ENCODE peak calls at places on chromosome 10, in five cellular contexts. One of them, this sample, is unnamed. For H3K4me1, the result is how much of the 10 kb centered on the place peaks cover.

GRCh38 chr10:130171196-130171595 is 35.0 kb downstream of the GLRX3 start:
- DNase-seq in HepG2: no peak
- DNase-seq in prostate gland: no peak
- DNase-seq in mammary epithelial cell: no peak
- DNase-seq in A549: no peak
- DNase-seq in this sample: no peak

GRCh38 chr10:5509691-5510090 is 10.3 kb upstream of the CALML5 start:
- DNase-seq in HepG2: no peak
- DNase-seq in prostate gland: no peak
- DNase-seq in mammary epithelial cell: no peak
- DNase-seq in A549: no peak
- DNase-seq in this sample: no peak

GRCh38 chr10:87724789-87725188 is 65.1 kb downstream of the PAPSS2 start:
- DNase-seq in HepG2: no peak
- DNase-seq in prostate gland: no peak
- DNase-seq in mammary epithelial cell: no peak
- DNase-seq in A549: no peak
- DNase-seq in this sample: no peak

GRCh38 chr10:132958886-132959295 is 16.5 kb upstream of the CFAP46 start:
- DNase-seq in HepG2: no peak
- DNase-seq in prostate gland: no peak
- DNase-seq in mammary epithelial cell: no peak
- DNase-seq in A549: no peak
- DNase-seq in this sample: peak

GRCh38 chr10:59433720-59434428 is 71.5 kb upstream of the FAM13C start:
- DNase-seq in HepG2: no peak
- DNase-seq in prostate gland: no peak
- DNase-seq in mammary epithelial cell: peak
- DNase-seq in A549: no peak
- DNase-seq in this sample: no peak

GRCh38 chr10:33858326-33858725 is 523.9 kb upstream of the NRP1 start:
- DNase-seq in HepG2: no peak
- DNase-seq in prostate gland: no peak
- DNase-seq in mammary epithelial cell: no peak
- DNase-seq in A549: no peak
- DNase-seq in this sample: no peak

GRCh38 chr10:124728830-124729661 is 15.1 kb downstream of the FAM53B start:
- DNase-seq in HepG2: no peak
- DNase-seq in prostate gland: no peak
- DNase-seq in mammary epithelial cell: no peak
- DNase-seq in A549: no peak
- DNase-seq in this sample: no peak

GRCh38 chr10:33321516-33321915 is 13.0 kb downstream of the NRP1 start:
- DNase-seq in HepG2: no peak
- DNase-seq in prostate gland: no peak
- DNase-seq in mammary epithelial cell: no peak
- DNase-seq in A549: no peak
- DNase-seq in this sample: no peak

GRCh38 chr10:67262675-67263074 is 336.8 kb downstream of the LRRTM3 start:
- DNase-seq in HepG2: no peak
- DNase-seq in prostate gland: no peak
- DNase-seq in mammary epithelial cell: no peak
- DNase-seq in A549: no peak
- DNase-seq in this sample: no peak

GRCh38 chr10:82609845-82610244 is 734.9 kb downstream of the NRG3 start:
- DNase-seq in HepG2: no peak
- DNase-seq in prostate gland: no peak
- DNase-seq in mammary epithelial cell: no peak
- DNase-seq in A549: no peak
- DNase-seq in this sample: no peak

GRCh38 chr10:43978936-43979335 is 330.3 kb upstream of the ZNF32 start:
- DNase-seq in HepG2: no peak
- DNase-seq in prostate gland: no peak
- DNase-seq in mammary epithelial cell: no peak
- DNase-seq in A549: no peak
- DNase-seq in this sample: no peak

GRCh38 chr10:71726673-71727428 is 7.3 kb upstream of the C10orf105 start:
- DNase-seq in HepG2: no peak
- DNase-seq in prostate gland: no peak
- DNase-seq in mammary epithelial cell: no peak
- DNase-seq in A549: no peak
- DNase-seq in this sample: no peak

GRCh38 chr10:33026422-33026821 is 68.4 kb upstream of the ITGB1 start:
- DNase-seq in HepG2: no peak
- DNase-seq in prostate gland: no peak
- DNase-seq in mammary epithelial cell: no peak
- DNase-seq in A549: no peak
- DNase-seq in this sample: no peak

GRCh38 chr10:67657775-67658174 is 38.2 kb downstream of the CTNNA3 start:
- DNase-seq in HepG2: no peak
- DNase-seq in prostate gland: no peak
- DNase-seq in mammary epithelial cell: no peak
- DNase-seq in A549: no peak
- DNase-seq in this sample: no peak

GRCh38 chr10:99431190-99431549 is 746 bp upstream of the GOT1 start:
- DNase-seq in HepG2: no peak
- DNase-seq in prostate gland: peak
- DNase-seq in mammary epithelial cell: peak
- DNase-seq in A549: peak
- DNase-seq in this sample: peak

GRCh38 chr10:70578371-70578947 is 24.1 kb downstream of the PRF1 start:
- DNase-seq in HepG2: peak
- DNase-seq in prostate gland: no peak
- DNase-seq in mammary epithelial cell: peak
- DNase-seq in A549: no peak
- DNase-seq in this sample: no peak

GRCh38 chr10:121833387-121833786 is 94.4 kb downstream of the ATE1 start:
- DNase-seq in HepG2: no peak
- DNase-seq in prostate gland: no peak
- DNase-seq in mammary epithelial cell: no peak
- DNase-seq in A549: no peak
- DNase-seq in this sample: no peak

GRCh38 chr10:69460576-69461242 is 9.4 kb downstream of the TSPAN15 start:
- DNase-seq in HepG2: no peak
- DNase-seq in prostate gland: no peak
- DNase-seq in mammary epithelial cell: no peak
- DNase-seq in A549: no peak
- DNase-seq in this sample: no peak

GRCh38 chr10:43197834-43198681 is 59.8 kb downstream of the CSGALNACT2 start:
- DNase-seq in HepG2: peak
- DNase-seq in prostate gland: no peak
- DNase-seq in mammary epithelial cell: no peak
- DNase-seq in A549: peak
- DNase-seq in this sample: peak

GRCh38 chr10:117757121-117757795 is 214.7 kb downstream of the EMX2 start:
- DNase-seq in HepG2: no peak
- DNase-seq in prostate gland: no peak
- DNase-seq in mammary epithelial cell: no peak
- DNase-seq in A549: no peak
- DNase-seq in this sample: no peak

GRCh38 chr10:86172296-86172695 is 194.3 kb downstream of the GRID1 start:
- DNase-seq in HepG2: no peak
- DNase-seq in prostate gland: no peak
- DNase-seq in mammary epithelial cell: no peak
- DNase-seq in A549: no peak
- DNase-seq in this sample: no peak

GRCh38 chr10:69089638-69090599 is 2.0 kb downstream of the SRGN start:
- DNase-seq in HepG2: no peak
- DNase-seq in prostate gland: no peak
- DNase-seq in mammary epithelial cell: no peak
- DNase-seq in A549: no peak
- DNase-seq in this sample: peak

GRCh38 chr10:130025811-130026510 is 61.9 kb upstream of the EBF3 start:
- DNase-seq in HepG2: no peak
- DNase-seq in prostate gland: no peak
- DNase-seq in mammary epithelial cell: no peak
- DNase-seq in A549: no peak
- DNase-seq in this sample: no peak

GRCh38 chr10:15344876-15345285 is 26.2 kb downstream of the FAM171A1 start:
- DNase-seq in HepG2: peak
- DNase-seq in prostate gland: peak
- DNase-seq in mammary epithelial cell: peak
- DNase-seq in A549: peak
- DNase-seq in this sample: no peak

GRCh38 chr10:126798649-126799048 is 106.6 kb upstream of the DOCK1 start:
- DNase-seq in HepG2: no peak
- DNase-seq in prostate gland: no peak
- DNase-seq in mammary epithelial cell: no peak
- DNase-seq in A549: peak
- DNase-seq in this sample: no peak

GRCh38 chr10:126803394-126803793 is 101.8 kb upstream of the DOCK1 start:
- DNase-seq in HepG2: no peak
- DNase-seq in prostate gland: no peak
- DNase-seq in mammary epithelial cell: no peak
- DNase-seq in A549: no peak
- DNase-seq in this sample: no peak

DNA sequence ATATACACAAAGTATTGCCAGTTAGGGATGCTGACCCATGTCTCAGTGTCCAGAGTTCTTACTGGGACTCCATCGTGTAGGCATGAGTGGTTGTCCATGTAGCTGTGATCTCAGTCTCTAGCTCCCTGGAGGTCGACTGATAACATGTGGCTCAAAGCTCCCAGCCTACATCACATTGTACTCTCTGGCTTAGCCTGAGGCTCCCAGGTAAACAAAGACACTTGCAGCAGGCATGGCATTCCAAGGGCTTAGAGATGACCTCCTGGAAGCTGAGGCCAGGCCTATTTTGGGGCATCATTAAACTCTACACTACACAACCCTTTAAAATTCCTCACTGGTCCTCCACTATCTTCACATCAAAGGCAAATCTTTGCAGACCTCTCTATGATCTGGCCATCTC is 100.8 kb upstream of the DOCK1 start:
- DNase-seq in HepG2: no peak
- DNase-seq in prostate gland: no peak
- DNase-seq in mammary epithelial cell: no peak
- DNase-seq in A549: no peak
- DNase-seq in this sample: no peak
- TF ChIP-seq CTCF in HepG2: no peak
- TF ChIP-seq CTCF in prostate gland: no peak
- TF ChIP-seq CTCF in mammary epithelial cell: no peak
- TF ChIP-seq CTCF in A549: no peak
- TF ChIP-seq CTCF in this sample: no peak

GRCh38 chr10:74035324-74035723 is 37.4 kb downstream of the VCL start:
- DNase-seq in HepG2: no peak
- DNase-seq in prostate gland: no peak
- DNase-seq in mammary epithelial cell: no peak
- DNase-seq in A549: no peak
- DNase-seq in this sample: no peak
- H3K4me1 ChIP-seq in HepG2: under half
- H3K4me1 ChIP-seq in prostate gland: under half
- H3K4me1 ChIP-seq in mammary epithelial cell: under half
- H3K4me1 ChIP-seq in A549: half or more
- H3K4me1 ChIP-seq in this sample: half or more

DNA sequence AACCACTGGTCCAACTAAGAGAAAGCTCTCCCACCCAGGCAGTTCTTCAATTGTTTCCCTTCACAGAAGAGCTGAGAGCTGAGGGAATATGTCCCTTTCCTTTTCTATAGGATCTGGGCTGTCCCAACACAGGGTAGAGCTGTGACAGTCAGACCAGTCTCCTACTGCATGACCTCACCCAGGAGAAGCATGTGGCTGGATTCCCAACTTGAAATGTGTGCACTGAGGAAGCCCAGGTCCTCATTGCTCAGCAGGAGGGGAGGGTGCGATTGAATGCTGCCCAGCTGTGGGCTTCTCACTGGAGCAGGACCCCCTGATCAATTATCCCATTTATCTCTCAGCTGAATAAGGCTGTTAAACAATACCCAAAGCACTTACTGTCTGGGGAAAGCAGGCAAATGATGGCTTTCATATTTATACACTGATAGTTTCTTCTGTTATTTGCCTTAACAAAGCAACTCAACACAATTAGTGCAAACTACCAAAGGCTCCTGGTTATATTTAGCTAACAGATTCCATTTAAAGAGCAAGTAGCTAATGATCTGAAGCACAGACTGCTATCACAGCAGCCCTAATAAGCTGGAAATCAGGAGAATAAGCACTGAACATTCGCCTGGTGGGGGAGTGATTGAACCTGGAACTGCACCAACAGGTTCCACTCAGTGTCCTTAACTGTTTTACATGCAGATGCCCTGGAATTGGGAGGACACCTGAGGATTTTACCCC is 508.8 kb downstream of the CCSER2 start:
- DNase-seq in HepG2: no peak
- DNase-seq in prostate gland: no peak
- DNase-seq in mammary epithelial cell: no peak
- DNase-seq in A549: no peak
- DNase-seq in this sample: no peak
- H3K27ac ChIP-seq in HepG2: no peak
- H3K27ac ChIP-seq in prostate gland: no peak
- H3K27ac ChIP-seq in mammary epithelial cell: no peak
- H3K27ac ChIP-seq in A549: no peak
- H3K27ac ChIP-seq in this sample: no peak

GRCh38 chr10:19815036-19815435 is 1.2 kb upstream of the PLXDC2 start:
- DNase-seq in HepG2: no peak
- DNase-seq in prostate gland: no peak
- DNase-seq in mammary epithelial cell: no peak
- DNase-seq in A549: no peak
- DNase-seq in this sample: no peak

GRCh38 chr10:19815478-19816419 is 483 bp upstream of the PLXDC2 start:
- DNase-seq in HepG2: no peak
- DNase-seq in prostate gland: peak
- DNase-seq in mammary epithelial cell: peak
- DNase-seq in A549: peak
- DNase-seq in this sample: peak

GRCh38 chr10:19816420-19817250 is at the start of gene PLXDC2:
- DNase-seq in HepG2: no peak
- DNase-seq in prostate gland: peak
- DNase-seq in mammary epithelial cell: peak
- DNase-seq in A549: peak
- DNase-seq in this sample: peak

GRCh38 chr10:19819419-19820033 is 3.3 kb downstream of the PLXDC2 start:
- DNase-seq in HepG2: peak
- DNase-seq in prostate gland: peak
- DNase-seq in mammary epithelial cell: peak
- DNase-seq in A549: peak
- DNase-seq in this sample: no peak

DNA sequence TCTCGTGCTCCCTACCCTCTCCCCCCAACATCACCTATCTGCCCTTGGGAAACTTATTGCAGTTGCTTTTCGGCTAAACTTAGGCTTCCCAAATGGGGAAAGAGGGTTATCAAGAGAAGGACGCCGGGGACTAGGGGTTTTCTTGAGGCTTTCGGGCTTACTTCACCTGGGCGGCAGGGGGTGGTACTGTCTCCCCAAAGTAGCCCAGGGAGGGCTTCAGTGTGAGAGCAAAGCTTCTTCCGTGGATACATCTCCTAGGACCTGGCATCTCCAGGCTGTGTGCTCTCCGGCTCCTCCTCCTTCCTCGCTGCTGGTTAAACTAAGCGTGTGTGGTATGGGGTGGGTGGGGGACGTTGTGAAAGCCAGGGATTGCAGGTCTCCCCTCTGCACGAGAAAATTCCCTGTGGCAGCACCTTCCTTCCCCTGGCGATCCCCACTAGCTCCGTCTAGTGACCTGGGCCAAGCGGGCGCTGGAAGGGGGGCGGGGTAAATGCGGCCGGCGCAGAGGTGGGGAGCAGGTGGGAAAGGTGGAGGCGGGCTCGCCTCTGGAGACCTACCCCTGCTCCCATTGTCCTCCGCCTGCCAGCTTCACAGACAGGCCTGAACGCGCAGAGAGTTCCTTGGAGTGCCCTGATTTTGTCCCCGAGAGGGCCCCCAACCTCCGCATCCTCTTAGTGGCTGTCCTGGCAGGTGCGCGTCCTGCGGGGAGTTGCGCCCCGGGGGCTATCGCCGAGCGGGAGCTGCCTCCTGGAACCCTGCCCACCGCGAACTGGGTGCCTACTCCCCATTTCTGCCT is 1.2 kb downstream of the PLXDC2 start:
- DNase-seq in HepG2: no peak
- DNase-seq in prostate gland: peak
- DNase-seq in mammary epithelial cell: peak
- DNase-seq in A549: no peak
- DNase-seq in this sample: peak
- TF ChIP-seq CTCF in HepG2: no peak
- TF ChIP-seq CTCF in prostate gland: peak
- TF ChIP-seq CTCF in mammary epithelial cell: peak
- TF ChIP-seq CTCF in A549: no peak
- TF ChIP-seq CTCF in this sample: no peak

This sample was measured in left lung.